ENCODE peak calls at places on chromosome 2, in four cellular contexts. Z is neural crest cell, K is endothelial cell, J is cardiac muscle cell. E is an unnamed sample.

GRCh38 chr2:99735753-99736152 is 245.9 kb upstream of the REV1 start:
- DNase-seq in Z (no peak), J (no peak), K (no peak), E (no peak)

GRCh38 chr2:159903404-159904126 is 105.6 kb upstream of the CD302 start:
- DNase-seq in J (no peak), Z (no peak), K (no peak), E (peak; percentile 36)

GRCh38 chr2:222733846-222734689 is 62.6 kb downstream of the MOGAT1 start:
- DNase-seq in Z (peak; percentile 40), J (no peak), K (no peak), E (no peak)

GRCh38 chr2:158926478-158926948 is 41.9 kb upstream of the TANC1 start:
- DNase-seq in J (no peak), K (no peak), Z (no peak), E (no peak)

GRCh38 chr2:235270951-235271350 is 222.9 kb upstream of the AGAP1 start:
- DNase-seq in K (no peak), J (no peak), Z (no peak), E (no peak)

GRCh38 chr2:106147159-106147558 is 46.9 kb downstream of the UXS1 start:
- DNase-seq in K (no peak), J (no peak), Z (no peak), E (no peak)

GRCh38 chr2:143674055-143674454 is 544.8 kb downstream of the ARHGAP15 start:
- DNase-seq in Z (no peak), J (no peak), K (no peak), E (no peak)

GRCh38 chr2:170087394-170087793 is 90.6 kb upstream of the MYO3B start:
- DNase-seq in Z (no peak), J (no peak), K (no peak), E (no peak)

GRCh38 chr2:175454953-175455389 is 273.5 kb upstream of the ATP5MC3 start:
- DNase-seq in K (no peak), J (no peak), Z (no peak), E (no peak)

GRCh38 chr2:50346104-50346503 is 685.8 kb downstream of the NRXN1 start:
- DNase-seq in K (peak; percentile 20), J (peak; percentile 52), Z (peak; percentile 1), E (no peak)

GRCh38 chr2:112881217-112882000 is 29.6 kb upstream of the IL37 start:
- DNase-seq in K (no peak), J (no peak), Z (no peak), E (peak; percentile 70)

GRCh38 chr2:68741805-68742306 is 7.2 kb downstream of the ARHGAP25 start:
- DNase-seq in Z (no peak), J (no peak), K (no peak), E (no peak)

GRCh38 chr2:205198130-205198505 is 484.2 kb upstream of the NRP2 start:
- DNase-seq in K (peak; percentile 6), J (no peak), Z (no peak), E (no peak)

GRCh38 chr2:136075466-136075865 is 42.5 kb downstream of the CXCR4 start:
- DNase-seq in Z (no peak), K (no peak), J (no peak), E (no peak)
- TF ChIP-seq CTCF in Z (no peak), K (no peak), J (no peak), E (no peak)

GRCh38 chr2:12717988-12718661 is 1.4 kb downstream of the TRIB2 start:
- DNase-seq in Z (peak; percentile 23), J (peak; percentile 51), K (peak; percentile 33), E (no peak)

GRCh38 chr2:12718662-12719399 is 2.1 kb downstream of the TRIB2 start:
- DNase-seq in Z (no peak), J (peak; percentile 15), K (peak; percentile 11), E (no peak)

GRCh38 chr2:12716250-12717190 is at the start of gene TRIB2:
- DNase-seq in J (peak; percentile 93), K (peak; percentile 81), Z (peak; percentile 69), E (peak; percentile 72)

GRCh38 chr2:12715878-12716249 is 872 bp upstream of the TRIB2 start:
- DNase-seq in Z (peak; percentile 62), J (peak; percentile 84), K (peak; percentile 77), E (peak; percentile 48)

DNA sequence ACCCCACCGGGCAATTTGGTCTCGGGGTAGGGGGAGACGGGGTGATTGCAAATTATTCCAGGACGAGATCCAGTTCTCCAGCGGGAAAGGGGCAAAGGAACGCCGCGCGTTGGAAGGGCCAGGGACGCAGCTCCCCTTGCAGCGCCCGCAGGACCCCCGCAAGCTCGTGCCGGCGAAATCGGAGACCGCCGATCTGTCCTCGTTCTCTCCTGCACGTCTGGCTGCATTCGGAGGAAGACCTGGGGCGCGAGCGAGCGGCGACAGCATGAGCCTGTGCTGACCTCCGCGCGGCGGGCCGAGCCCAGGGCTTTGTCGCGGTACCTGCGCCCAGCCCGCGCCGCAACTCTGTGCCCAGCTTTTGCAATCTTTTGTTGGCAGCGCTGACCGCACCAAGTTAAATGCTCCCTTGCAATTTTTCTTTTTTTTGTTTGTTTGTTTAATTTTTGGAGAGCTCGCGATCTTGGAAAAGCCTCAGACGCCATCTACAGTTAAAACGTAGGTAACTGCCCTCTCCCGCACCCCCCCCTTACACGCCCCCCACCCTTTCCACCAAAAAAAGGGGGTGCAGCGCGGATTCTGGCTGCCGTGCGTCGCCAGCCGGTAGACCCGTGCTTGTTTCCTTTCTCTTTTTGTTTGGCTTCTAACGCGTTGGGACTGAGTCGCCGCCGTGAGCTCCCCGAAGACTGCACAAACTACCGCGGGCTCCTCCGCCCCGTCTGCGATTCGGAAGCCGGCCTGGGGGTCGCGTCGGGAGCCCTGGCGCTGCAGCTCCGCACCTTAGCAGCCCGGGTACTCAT is 653 bp downstream of the TRIB2 start:
- DNase-seq in K (peak; percentile 64), J (peak; percentile 79), Z (peak; percentile 51), E (peak; percentile 46)
- TF ChIP-seq CTCF in K (no peak), J (peak; percentile 47), Z (peak; percentile 66), E (no peak)

DNA sequence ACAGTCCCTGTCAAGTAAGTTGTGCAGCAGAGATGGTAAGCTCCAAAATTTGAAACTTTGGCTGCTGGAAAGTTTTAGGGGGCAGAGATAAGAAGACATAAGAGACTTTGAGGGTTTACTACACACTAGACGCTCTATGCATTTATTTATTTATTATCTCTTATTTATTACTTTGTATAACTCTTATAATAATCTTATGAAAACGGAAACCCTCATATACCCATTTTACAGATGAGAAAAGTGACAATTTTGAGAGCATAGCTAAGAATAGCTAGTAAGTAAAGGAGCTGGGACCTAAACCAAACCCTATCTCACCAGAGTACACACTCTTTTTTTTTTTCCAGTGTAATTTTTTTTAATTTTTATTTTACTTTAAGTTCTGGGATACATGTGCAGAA is 112.8 kb upstream of the PKDCC start:
- DNase-seq in J (no peak), K (no peak), Z (no peak), E (no peak)
- TF ChIP-seq CTCF in J (no peak), K (no peak), Z (no peak), E (no peak)

GRCh38 chr2:239770240-239770639 is 254.9 kb downstream of the NDUFA10 start:
- DNase-seq in K (no peak), Z (no peak), J (no peak), E (no peak)
- TF ChIP-seq CTCF in K (no peak), Z (no peak), J (no peak), E (no peak)

DNA sequence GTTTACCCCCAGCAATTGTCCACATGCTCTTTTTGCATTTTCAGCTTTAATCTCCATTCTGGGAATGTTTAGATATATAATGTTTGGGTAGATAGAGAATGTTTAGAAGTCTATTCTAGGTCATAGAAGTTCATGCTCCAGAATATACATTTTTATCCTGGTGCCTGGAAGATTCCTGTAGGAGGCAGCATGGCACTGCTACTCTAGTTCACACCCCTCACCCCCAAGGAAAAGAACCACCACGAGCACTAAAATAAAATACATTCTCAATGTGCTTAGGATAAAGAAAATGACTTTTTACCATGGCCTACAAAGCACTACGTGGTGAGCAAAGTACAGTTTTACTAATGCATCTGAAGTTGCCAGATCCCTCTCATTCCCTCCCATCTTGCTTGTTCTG is 53.8 kb downstream of the MYO1B start:
- DNase-seq in Z (no peak), K (no peak), J (no peak), E (no peak)
- TF ChIP-seq CTCF in Z (no peak), K (no peak), J (peak; percentile 36), E (no peak)

GRCh38 chr2:221353191-221353590 is 218.9 kb downstream of the EPHA4 start:
- DNase-seq in K (no peak), J (no peak), Z (no peak), E (no peak)
- TF ChIP-seq CTCF in K (no peak), J (no peak), Z (no peak), E (no peak)

GRCh38 chr2:211928186-211928585 is 610.4 kb downstream of the ERBB4 start:
- DNase-seq in K (no peak), J (no peak), Z (no peak), E (no peak)

GRCh38 chr2:211931314-211931713 is 607.3 kb downstream of the ERBB4 start:
- DNase-seq in Z (no peak), K (no peak), J (no peak), E (no peak)

DNA sequence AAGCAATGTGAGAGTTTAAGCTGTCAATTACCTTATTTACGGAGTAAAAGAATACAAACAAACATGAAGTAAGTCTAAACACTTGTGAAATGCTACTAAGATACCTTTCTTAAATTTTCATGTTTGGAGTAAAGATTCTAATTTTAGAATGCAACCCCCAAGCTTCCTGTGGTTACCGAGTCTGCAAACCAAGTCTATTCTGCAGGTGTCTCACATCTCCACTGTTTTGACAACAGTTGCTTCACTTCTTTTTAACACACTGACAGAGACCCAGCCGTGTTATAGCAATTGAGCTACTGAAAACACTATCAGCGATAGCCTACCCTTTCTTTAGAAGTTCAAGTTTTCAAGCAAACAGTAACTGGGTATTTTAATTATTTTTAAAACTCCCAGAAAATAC is 608.3 kb downstream of the ERBB4 start:
- DNase-seq in J (no peak), Z (no peak), K (no peak), E (no peak)
- TF ChIP-seq CTCF in J (no peak), Z (no peak), K (no peak), E (peak; percentile 15)

GRCh38 chr2:118058979-118059378 is 29.3 kb upstream of the INSIG2 start:
- DNase-seq in K (no peak), Z (no peak), J (no peak), E (no peak)

GRCh38 chr2:118062048-118062447 is 26.2 kb upstream of the INSIG2 start:
- DNase-seq in J (no peak), K (no peak), Z (no peak), E (no peak)

GRCh38 chr2:118062669-118063068 is 25.6 kb upstream of the INSIG2 start:
- DNase-seq in Z (no peak), K (no peak), J (no peak), E (no peak)

GRCh38 chr2:118059919-118060478 is 28.3 kb upstream of the INSIG2 start:
- DNase-seq in Z (no peak), J (no peak), K (no peak), E (no peak)

GRCh38 chr2:118061135-118061955 is 26.9 kb upstream of the INSIG2 start:
- DNase-seq in K (peak; percentile 26), Z (no peak), J (peak; percentile 29), E (peak; percentile 38)
- TF ChIP-seq CTCF in K (peak; percentile 29), Z (peak; percentile 24), J (peak; percentile 57), E (peak; percentile 52)

GRCh38 chr2:118321436-118322100 is 233.3 kb downstream of the INSIG2 start:
- DNase-seq in K (no peak), J (no peak), Z (no peak), E (no peak)
- TF ChIP-seq CTCF in K (no peak), J (no peak), Z (no peak), E (no peak)

DNA sequence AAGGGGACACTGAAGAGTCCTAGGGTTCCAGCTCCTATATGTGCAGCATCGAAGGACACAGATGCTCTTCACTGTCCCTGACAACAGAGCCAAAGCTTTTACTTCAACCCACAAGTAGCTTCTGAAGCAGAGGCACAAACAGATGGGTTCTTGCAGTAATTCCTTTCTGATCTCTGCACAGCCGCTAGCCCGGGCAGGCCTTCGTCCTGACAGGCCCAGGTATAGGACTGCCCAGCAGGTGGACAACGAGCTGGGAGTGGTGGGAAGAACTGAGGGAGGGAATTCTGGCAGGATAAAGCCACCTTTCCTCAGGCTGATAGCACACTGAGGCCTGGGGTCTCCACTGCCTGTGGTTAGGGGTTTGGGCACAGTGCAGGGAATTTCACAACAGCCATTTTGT is 94.8 kb downstream of the RHOB start:
- DNase-seq in Z (no peak), J (no peak), K (no peak), E (no peak)
- TF ChIP-seq CTCF in Z (no peak), J (no peak), K (no peak), E (no peak)